ENCODE peak calls at places on chromosomes 3 and 15, in seven cellular contexts. One of them, this sample, is unnamed.

GRCh38 chr3:101803152-101803782 is 24.3 kb downstream of the NXPE3 start:
- DNase-seq in A549: peak
- DNase-seq in right cardiac atrium: no peak
- DNase-seq in vagina: no peak
- DNase-seq in ovary: no peak
- DNase-seq in PC-9: peak
- DNase-seq in SK-N-MC: peak
- DNase-seq in this sample: no peak

GRCh38 chr3:193590088-193590856 is 2.7 kb upstream of the OPA1 start:
- DNase-seq in A549: no peak
- DNase-seq in SK-N-MC: no peak
- DNase-seq in PC-9: peak
- DNase-seq in right cardiac atrium: no peak
- DNase-seq in vagina: no peak
- DNase-seq in ovary: no peak
- DNase-seq in this sample: no peak

GRCh38 chr3:126373682-126374601 is 16.7 kb upstream of the KLF15 start:
- DNase-seq in SK-N-MC: no peak
- DNase-seq in PC-9: no peak
- DNase-seq in right cardiac atrium: peak
- DNase-seq in ovary: peak
- DNase-seq in vagina: no peak
- DNase-seq in A549: no peak
- DNase-seq in this sample: no peak

GRCh38 chr3:46849686-46850467 is 13.4 kb downstream of the MYL3 start:
- DNase-seq in right cardiac atrium: peak
- DNase-seq in A549: no peak
- DNase-seq in PC-9: no peak
- DNase-seq in SK-N-MC: no peak
- DNase-seq in ovary: no peak
- DNase-seq in vagina: no peak
- DNase-seq in this sample: no peak

GRCh38 chr3:73096169-73096568 is 34.7 kb downstream of the EBLN2 start:
- DNase-seq in ovary: no peak
- DNase-seq in PC-9: no peak
- DNase-seq in SK-N-MC: no peak
- DNase-seq in vagina: no peak
- DNase-seq in right cardiac atrium: no peak
- DNase-seq in A549: no peak
- DNase-seq in this sample: no peak

GRCh38 chr3:143763568-143764162 is 84.6 kb downstream of the SLC9A9 start:
- DNase-seq in PC-9: no peak
- DNase-seq in ovary: no peak
- DNase-seq in right cardiac atrium: no peak
- DNase-seq in A549: no peak
- DNase-seq in SK-N-MC: no peak
- DNase-seq in vagina: no peak
- DNase-seq in this sample: no peak

GRCh38 chr3:72560857-72561675 is 287.2 kb downstream of the SHQ1 start:
- DNase-seq in SK-N-MC: no peak
- DNase-seq in vagina: no peak
- DNase-seq in ovary: no peak
- DNase-seq in right cardiac atrium: no peak
- DNase-seq in A549: no peak
- DNase-seq in PC-9: no peak
- DNase-seq in this sample: no peak

GRCh38 chr3:139353920-139354556 is 10.2 kb downstream of the MRPS22 start:
- DNase-seq in vagina: no peak
- DNase-seq in SK-N-MC: no peak
- DNase-seq in ovary: no peak
- DNase-seq in right cardiac atrium: no peak
- DNase-seq in A549: peak
- DNase-seq in PC-9: peak
- DNase-seq in this sample: no peak

GRCh38 chr15:84033793-84034553 is 201.6 kb upstream of the GOLGA6L4 start:
- DNase-seq in ovary: no peak
- DNase-seq in PC-9: no peak
- DNase-seq in A549: no peak
- DNase-seq in right cardiac atrium: no peak
- DNase-seq in SK-N-MC: no peak
- DNase-seq in vagina: no peak
- DNase-seq in this sample: no peak

GRCh38 chr15:40334941-40335795 is 5.6 kb downstream of the CCDC9B start:
- DNase-seq in A549: no peak
- DNase-seq in SK-N-MC: no peak
- DNase-seq in right cardiac atrium: peak
- DNase-seq in PC-9: no peak
- DNase-seq in vagina: no peak
- DNase-seq in ovary: no peak
- DNase-seq in this sample: peak

GRCh38 chr15:85563328-85563727 is 182.9 kb downstream of the AKAP13 start:
- DNase-seq in SK-N-MC: peak
- DNase-seq in A549: no peak
- DNase-seq in vagina: no peak
- DNase-seq in PC-9: no peak
- DNase-seq in right cardiac atrium: no peak
- DNase-seq in ovary: no peak
- DNase-seq in this sample: no peak

GRCh38 chr3:63328386-63328785 is 50.3 kb downstream of the SYNPR start:
- DNase-seq in ovary: no peak
- DNase-seq in PC-9: no peak
- DNase-seq in right cardiac atrium: no peak
- DNase-seq in SK-N-MC: no peak
- DNase-seq in A549: no peak
- DNase-seq in vagina: no peak
- DNase-seq in this sample: no peak

GRCh38 chr15:59996498-59997041 is 7.5 kb upstream of the FOXB1 start:
- DNase-seq in vagina: no peak
- DNase-seq in PC-9: no peak
- DNase-seq in ovary: no peak
- DNase-seq in A549: no peak
- DNase-seq in right cardiac atrium: no peak
- DNase-seq in SK-N-MC: no peak
- DNase-seq in this sample: no peak

GRCh38 chr3:37400945-37401344 is 226.6 kb upstream of the LRRFIP2 start:
- DNase-seq in SK-N-MC: no peak
- DNase-seq in right cardiac atrium: no peak
- DNase-seq in ovary: no peak
- DNase-seq in A549: no peak
- DNase-seq in PC-9: no peak
- DNase-seq in vagina: no peak
- DNase-seq in this sample: no peak

GRCh38 chr3:98962189-98962930 is 60.9 kb upstream of the DCBLD2 start:
- DNase-seq in A549: peak
- DNase-seq in SK-N-MC: no peak
- DNase-seq in vagina: no peak
- DNase-seq in ovary: no peak
- DNase-seq in PC-9: peak
- DNase-seq in right cardiac atrium: no peak
- DNase-seq in this sample: no peak
- H3K4me3 ChIP-seq in A549: no peak
- H3K4me3 ChIP-seq in SK-N-MC: no peak
- H3K4me3 ChIP-seq in vagina: no peak
- H3K4me3 ChIP-seq in ovary: no peak
- H3K4me3 ChIP-seq in PC-9: no peak
- H3K4me3 ChIP-seq in right cardiac atrium: no peak
- H3K4me3 ChIP-seq in this sample: no peak

GRCh38 chr15:78944202-78944625 is 632 bp downstream of the CTSH start:
- DNase-seq in PC-9: no peak
- DNase-seq in vagina: no peak
- DNase-seq in ovary: no peak
- DNase-seq in SK-N-MC: no peak
- DNase-seq in right cardiac atrium: peak
- DNase-seq in A549: no peak
- DNase-seq in this sample: no peak
- H3K27ac ChIP-seq in PC-9: no peak
- H3K27ac ChIP-seq in vagina: peak
- H3K27ac ChIP-seq in ovary: peak
- H3K27ac ChIP-seq in SK-N-MC: no peak
- H3K27ac ChIP-seq in right cardiac atrium: peak
- H3K27ac ChIP-seq in A549: peak
- H3K27ac ChIP-seq in this sample: peak

DNA sequence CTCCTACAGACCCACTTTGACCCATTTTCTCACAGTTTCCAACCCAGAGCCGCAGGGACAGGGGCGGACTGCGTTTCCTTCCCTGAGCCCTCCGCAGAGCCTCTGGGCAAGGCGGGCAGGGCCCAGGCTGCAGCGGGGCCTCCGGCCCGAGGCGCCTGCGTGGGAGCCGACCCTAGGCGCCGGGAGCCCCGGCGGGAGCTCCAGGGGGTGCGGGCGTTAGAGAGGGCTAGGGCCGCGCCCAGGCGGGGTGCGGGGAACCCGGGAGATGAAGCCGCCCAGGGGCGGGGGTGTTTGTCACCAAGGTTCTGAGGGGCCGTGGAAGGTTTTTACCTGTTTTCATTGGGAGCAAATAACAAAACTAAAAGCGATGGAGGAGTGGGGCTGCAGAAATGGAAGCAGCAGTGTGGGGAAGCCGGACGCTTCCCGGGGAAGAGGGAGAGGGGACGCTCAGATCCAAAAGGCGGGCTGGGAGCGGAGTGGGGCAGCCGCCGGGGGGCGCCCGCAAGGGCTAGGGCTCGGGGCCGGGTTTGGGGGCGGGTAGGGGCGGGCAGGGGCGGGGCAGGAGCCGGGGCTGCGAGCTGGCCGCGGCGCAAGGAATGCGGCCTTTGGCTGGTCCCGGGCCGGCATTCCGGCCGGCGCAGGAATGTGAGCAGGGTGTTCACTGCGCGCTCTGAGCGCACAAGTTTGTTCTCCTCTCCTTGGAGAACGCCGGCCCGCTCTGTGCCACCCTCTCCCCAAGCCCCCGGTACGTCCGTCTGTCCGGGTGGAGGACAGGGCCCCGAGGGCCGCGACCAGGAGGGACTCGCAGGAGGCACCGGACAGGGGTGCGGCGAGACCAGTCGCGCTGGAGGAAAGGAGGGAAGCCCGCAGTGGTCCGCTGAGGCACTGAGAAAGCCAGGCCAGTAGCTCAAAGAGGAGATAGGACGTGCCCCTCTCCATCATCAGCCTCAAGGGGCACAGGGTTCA is 61.1 kb downstream of the AMOTL2 start:
- DNase-seq in vagina: no peak
- DNase-seq in right cardiac atrium: peak
- DNase-seq in SK-N-MC: no peak
- DNase-seq in ovary: peak
- DNase-seq in PC-9: peak
- DNase-seq in A549: no peak
- DNase-seq in this sample: peak
- H3K4me3 ChIP-seq in vagina: peak
- H3K4me3 ChIP-seq in right cardiac atrium: peak
- H3K4me3 ChIP-seq in SK-N-MC: no peak
- H3K4me3 ChIP-seq in ovary: peak
- H3K4me3 ChIP-seq in PC-9: peak
- H3K4me3 ChIP-seq in A549: peak
- H3K4me3 ChIP-seq in this sample: peak

GRCh38 chr3:152285509-152285908 is 16.8 kb downstream of the MBNL1 start:
- DNase-seq in A549: no peak
- DNase-seq in PC-9: no peak
- DNase-seq in vagina: no peak
- DNase-seq in ovary: no peak
- DNase-seq in right cardiac atrium: no peak
- DNase-seq in SK-N-MC: no peak
- DNase-seq in this sample: no peak
- H3K27ac ChIP-seq in A549: no peak
- H3K27ac ChIP-seq in PC-9: no peak
- H3K27ac ChIP-seq in vagina: no peak
- H3K27ac ChIP-seq in ovary: no peak
- H3K27ac ChIP-seq in right cardiac atrium: no peak
- H3K27ac ChIP-seq in SK-N-MC: no peak
- H3K27ac ChIP-seq in this sample: no peak

GRCh38 chr15:28886431-28887343 is 913 bp downstream of the APBA2 start:
- DNase-seq in vagina: no peak
- DNase-seq in ovary: no peak
- DNase-seq in PC-9: no peak
- DNase-seq in SK-N-MC: no peak
- DNase-seq in A549: no peak
- DNase-seq in right cardiac atrium: no peak
- DNase-seq in this sample: peak

GRCh38 chr15:28884151-28884940 is 1.4 kb upstream of the APBA2 start:
- DNase-seq in ovary: no peak
- DNase-seq in A549: no peak
- DNase-seq in PC-9: no peak
- DNase-seq in SK-N-MC: no peak
- DNase-seq in right cardiac atrium: no peak
- DNase-seq in vagina: no peak
- DNase-seq in this sample: no peak

GRCh38 chr15:28887344-28888174 is 1.8 kb downstream of the APBA2 start:
- DNase-seq in SK-N-MC: no peak
- DNase-seq in vagina: no peak
- DNase-seq in PC-9: no peak
- DNase-seq in right cardiac atrium: no peak
- DNase-seq in A549: no peak
- DNase-seq in ovary: no peak
- DNase-seq in this sample: peak

GRCh38 chr15:28885289-28885629 is 515 bp upstream of the APBA2 start:
- DNase-seq in SK-N-MC: no peak
- DNase-seq in vagina: no peak
- DNase-seq in right cardiac atrium: no peak
- DNase-seq in ovary: no peak
- DNase-seq in A549: no peak
- DNase-seq in PC-9: no peak
- DNase-seq in this sample: no peak

DNA sequence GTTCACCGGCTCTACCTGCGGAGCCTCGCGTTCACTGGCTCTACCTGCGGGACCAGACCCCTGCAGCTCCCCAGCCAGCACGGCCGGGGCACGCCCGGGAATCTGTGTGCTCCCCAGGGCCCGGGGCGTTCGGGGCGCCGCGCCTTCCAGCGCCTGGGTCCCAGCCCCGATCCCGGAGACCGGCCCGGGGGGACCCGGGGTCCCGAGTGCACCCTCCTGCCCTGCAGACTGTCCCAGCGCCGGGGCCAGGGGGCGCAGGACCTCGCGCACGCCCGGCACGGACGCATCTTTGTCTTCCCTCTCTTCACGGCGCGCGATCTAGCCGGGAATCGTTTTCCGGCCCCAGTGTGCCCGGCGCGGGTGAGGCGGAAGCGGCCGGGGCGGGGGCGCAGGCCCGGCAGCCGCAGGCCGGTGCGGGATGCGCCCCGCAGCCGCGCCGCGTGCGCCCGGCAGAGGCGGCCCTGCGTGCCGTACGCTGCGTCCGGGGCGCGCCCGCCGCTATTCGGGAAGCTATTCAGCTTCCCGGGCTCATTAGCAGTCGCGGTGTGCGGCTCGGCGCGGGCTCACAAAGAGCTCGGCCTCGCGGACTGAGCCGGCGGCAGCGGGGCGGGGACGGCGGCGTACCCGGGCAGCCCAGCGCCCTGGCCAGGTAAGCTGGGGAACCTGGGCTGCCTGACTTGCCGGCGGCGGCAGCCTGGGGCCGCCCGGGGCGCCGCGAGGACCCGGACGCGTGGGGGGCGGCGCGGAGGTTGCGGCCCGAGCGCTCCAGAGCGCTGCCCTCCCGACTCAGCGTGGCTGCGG is at the start of gene APBA2:
- DNase-seq in vagina: no peak
- DNase-seq in PC-9: no peak
- DNase-seq in A549: peak
- DNase-seq in SK-N-MC: no peak
- DNase-seq in right cardiac atrium: no peak
- DNase-seq in ovary: peak
- DNase-seq in this sample: no peak
- H3K4me3 ChIP-seq in vagina: peak
- H3K4me3 ChIP-seq in PC-9: no peak
- H3K4me3 ChIP-seq in A549: peak
- H3K4me3 ChIP-seq in SK-N-MC: no peak
- H3K4me3 ChIP-seq in right cardiac atrium: peak
- H3K4me3 ChIP-seq in ovary: no peak
- H3K4me3 ChIP-seq in this sample: peak